ENCODE peak calls at places on chromosomes 1 and 21, in ten cellular contexts. Y, X, L, U, E, T, F, D, J and R are unnamed samples.

GRCh38 chr1:36922071-36922470 is 112.2 kb downstream of the GRIK3 start:
- DNase-seq in Y (no peak), X (no peak), L (no peak), U (no peak), E (no peak), T (no peak), F (no peak), D (no peak), J (no peak), R (no peak)

GRCh38 chr1:212606042-212606733 is 2.4 kb upstream of the ATF3 start:
- DNase-seq in Y (no peak), X (no peak), L (no peak), U (no peak), E (no peak), T (no peak), F (no peak), D (no peak), J (no peak), R (no peak)

GRCh38 chr1:17289756-17290155 is 18.2 kb upstream of the PADI4 start:
- DNase-seq in Y (no peak), X (no peak), L (peak), U (no peak), E (no peak), T (no peak), F (no peak), D (peak), J (no peak), R (no peak)

GRCh38 chr1:31944205-31945089 is 6.3 kb upstream of the PTP4A2 start:
- DNase-seq in Y (no peak), X (peak), L (peak), U (peak), E (peak), T (peak), F (no peak), D (peak), J (peak), R (no peak)

GRCh38 chr1:7808253-7808844 is 24.3 kb downstream of the PER3 start:
- DNase-seq in Y (no peak), X (peak), L (peak), U (peak), E (no peak), T (no peak), F (no peak), D (peak), J (no peak), R (no peak)

GRCh38 chr1:221470000-221470698 is 271.7 kb downstream of the DUSP10 start:
- DNase-seq in Y (no peak), X (no peak), L (peak), U (no peak), E (no peak), T (no peak), F (no peak), D (no peak), J (no peak), R (no peak)

GRCh38 chr1:43766818-43767525 is 59.6 kb downstream of the ST3GAL3 start:
- DNase-seq in Y (no peak), X (no peak), L (no peak), U (no peak), E (no peak), T (no peak), F (no peak), D (no peak), J (no peak), R (no peak)

GRCh38 chr1:207519505-207520399 is 23.8 kb downstream of the CR1 start:
- DNase-seq in Y (no peak), X (no peak), L (peak), U (no peak), E (no peak), T (no peak), F (no peak), D (no peak), J (no peak), R (no peak)

GRCh38 chr1:6646499-6647148 is 22.0 kb downstream of the THAP3 start:
- DNase-seq in Y (peak), X (peak), L (peak), U (peak), E (peak), T (no peak), F (no peak), D (peak), J (no peak), R (no peak)

GRCh38 chr1:176073524-176074157 is 133.4 kb downstream of the COP1 start:
- DNase-seq in Y (peak), X (peak), L (peak), U (peak), E (no peak), T (peak), F (no peak), D (peak), J (peak), R (peak)

GRCh38 chr21:36156815-36157670 is at the start of gene DOP1B:
- DNase-seq in Y (no peak), X (peak), L (peak), U (peak), E (no peak), T (no peak), F (peak), D (no peak), J (peak), R (no peak)

GRCh38 chr21:38434913-38435533 is 63.3 kb downstream of the ERG start:
- DNase-seq in Y (no peak), X (no peak), L (peak), U (no peak), E (no peak), T (no peak), F (no peak), D (peak), J (no peak), R (no peak)

GRCh38 chr1:41751804-41752513 is 166.8 kb downstream of the HIVEP3 start:
- DNase-seq in Y (no peak), X (no peak), L (peak), U (peak), E (no peak), T (no peak), F (no peak), D (peak), J (no peak), R (no peak)

GRCh38 chr1:64875101-64875500 is 91.2 kb downstream of the JAK1 start:
- DNase-seq in Y (no peak), X (no peak), L (no peak), U (no peak), E (no peak), T (no peak), F (no peak), D (no peak), J (no peak), R (no peak)

GRCh38 chr21:42277593-42277992 is 37.6 kb downstream of the TFF3 start:
- DNase-seq in Y (no peak), X (no peak), L (no peak), U (no peak), E (no peak), T (no peak), F (no peak), D (no peak), J (no peak), R (no peak)

GRCh38 chr21:39527664-39528381 is 76.1 kb downstream of the SH3BGR start:
- DNase-seq in Y (no peak), X (no peak), L (no peak), U (no peak), E (no peak), T (peak), F (no peak), D (no peak), J (no peak), R (no peak)

GRCh38 chr1:201214461-201214860 is 23.8 kb downstream of the IGFN1 start:
- DNase-seq in Y (no peak), X (no peak), L (no peak), U (no peak), E (no peak), T (no peak), F (no peak), D (no peak), J (no peak), R (no peak)

GRCh38 chr1:109249654-109250401 is 489 bp downstream of the CELSR2 start:
- DNase-seq in Y (no peak), X (no peak), L (no peak), U (no peak), E (no peak), T (no peak), F (no peak), D (no peak), J (no peak), R (no peak)

GRCh38 chr1:1043921-1044320 is 24.0 kb downstream of the AGRN start:
- DNase-seq in Y (no peak), X (no peak), L (no peak), U (no peak), E (no peak), T (no peak), F (no peak), D (no peak), J (no peak), R (no peak)

GRCh38 chr1:36304970-36305914 is 926 bp upstream of the SH3D21 start:
- DNase-seq in Y (no peak), X (no peak), L (peak), U (no peak), E (no peak), T (no peak), F (no peak), D (no peak), J (no peak), R (no peak)

GRCh38 chr1:38329644-38330043 is 283.1 kb upstream of the POU3F1 start:
- DNase-seq in Y (no peak), X (no peak), L (no peak), U (no peak), E (no peak), T (no peak), F (no peak), D (no peak), J (no peak), R (no peak)

GRCh38 chr21:38645282-38645681 is 147.0 kb upstream of the ERG start:
- DNase-seq in Y (no peak), X (no peak), L (peak), U (no peak), E (no peak), T (no peak), F (no peak), D (peak), J (no peak), R (no peak)

GRCh38 chr1:155623357-155623756 is 13.3 kb downstream of the MSTO1 start:
- DNase-seq in Y (no peak), X (no peak), L (no peak), U (no peak), E (no peak), T (no peak), F (no peak), D (no peak), J (no peak), R (no peak)

GRCh38 chr1:101996830-101997485 is at the start of gene OLFM3:
- DNase-seq in Y (peak), X (no peak), L (peak), U (peak), E (no peak), T (peak), F (no peak), D (peak), J (no peak), R (peak)